ENCODE peak calls at places on chromosomes 12 and 14, in four cellular contexts. U is NCI-H748 treated with DMSO at 0.1 percent for 48 hours, E is HFFc6, B is stromal cell of bone marrow. D is an unnamed sample.

GRCh38 chr14:20412422-20412821 is 879 bp downstream of the TEP1 start:
- DNase-seq in B (no peak), U (no peak), E (no peak), D (peak)

GRCh38 chr12:131122631-131123030 is 168.9 kb downstream of the ADGRD1 start:
- DNase-seq in E (no peak), B (no peak), U (no peak), D (no peak)

GRCh38 chr14:92690171-92691011 is 58.0 kb downstream of the LGMN start:
- DNase-seq in B (no peak), U (no peak), E (peak), D (peak)

GRCh38 chr12:120358412-120359158 is 10.4 kb downstream of the MSI1 start:
- DNase-seq in U (no peak), B (no peak), E (no peak), D (no peak)

GRCh38 chr12:58504539-58504938 is 415.8 kb downstream of the LRIG3 start:
- DNase-seq in U (peak), E (peak), B (no peak), D (peak)

GRCh38 chr12:56271031-56271430 is 4.3 kb downstream of the COQ10A start:
- DNase-seq in B (no peak), U (no peak), E (peak), D (peak)

GRCh38 chr12:49503674-49504180 is 35.1 kb upstream of the KCNH3 start:
- DNase-seq in E (peak), U (no peak), B (no peak), D (peak)

GRCh38 chr12:57049890-57050289 is at the start of gene MYO1A:
- DNase-seq in B (no peak), E (peak), U (no peak), D (peak)

GRCh38 chr14:102510616-102511520 is 1.3 kb upstream of the ANKRD9 start:
- DNase-seq in U (no peak), B (no peak), E (no peak), D (no peak)

GRCh38 chr14:34063470-34064164 is 112.7 kb upstream of the EGLN3 start:
- DNase-seq in E (no peak), B (no peak), U (no peak), D (no peak)

GRCh38 chr14:32761381-32761968 is 177.2 kb upstream of the NPAS3 start:
- DNase-seq in B (no peak), U (no peak), E (peak), D (peak)

GRCh38 chr12:58067610-58068387 is 126.4 kb downstream of the ATP23 start:
- DNase-seq in U (no peak), B (peak), E (peak), D (peak)

GRCh38 chr14:96399405-96399804 is 7.5 kb downstream of the AK7 start:
- DNase-seq in U (no peak), B (no peak), E (no peak), D (no peak)

GRCh38 chr12:51953925-51954324 is 2.4 kb downstream of the ACVR1B start:
- DNase-seq in E (no peak), B (no peak), U (no peak), D (no peak)

D was measured in EL.